ENCODE peak calls at places on chromosomes 11 and 22, in five cellular contexts. One of them, this sample, is unnamed.

GRCh38 chr11:64360403-64360980 is 1.5 kb downstream of the RPS6KA4 start:
- DNase-seq in AG08395: no peak
- DNase-seq in lower leg skin: no peak
- DNase-seq in activated T-cell treated with anti-CD3 and anti-CD28 coated beads for 1 hour: no peak
- DNase-seq in AG04449: no peak
- DNase-seq in this sample: no peak

GRCh38 chr11:2700415-2701211 is 819 bp upstream of the KCNQ1OT1 start:
- DNase-seq in lower leg skin: peak; percentile 45
- DNase-seq in AG08395: peak; percentile 49
- DNase-seq in activated T-cell treated with anti-CD3 and anti-CD28 coated beads for 1 hour: peak; percentile 7
- DNase-seq in AG04449: no peak
- DNase-seq in this sample: no peak

GRCh38 chr11:16669799-16670415 is 68.5 kb upstream of the C11orf58 start:
- DNase-seq in activated T-cell treated with anti-CD3 and anti-CD28 coated beads for 1 hour: no peak
- DNase-seq in lower leg skin: no peak
- DNase-seq in AG04449: no peak
- DNase-seq in AG08395: no peak
- DNase-seq in this sample: no peak

GRCh38 chr11:111378773-111379499 is at the start of gene POU2AF1:
- DNase-seq in AG04449: no peak
- DNase-seq in lower leg skin: peak; percentile 32
- DNase-seq in activated T-cell treated with anti-CD3 and anti-CD28 coated beads for 1 hour: peak; percentile 47
- DNase-seq in AG08395: peak; percentile 72
- DNase-seq in this sample: no peak

GRCh38 chr11:103544874-103545273 is 435.6 kb downstream of the DYNC2H1 start:
- DNase-seq in lower leg skin: no peak
- DNase-seq in activated T-cell treated with anti-CD3 and anti-CD28 coated beads for 1 hour: no peak
- DNase-seq in AG04449: no peak
- DNase-seq in AG08395: no peak
- DNase-seq in this sample: no peak

GRCh38 chr11:17019231-17019630 is 5.0 kb upstream of the PLEKHA7 start:
- DNase-seq in AG08395: no peak
- DNase-seq in lower leg skin: no peak
- DNase-seq in AG04449: no peak
- DNase-seq in activated T-cell treated with anti-CD3 and anti-CD28 coated beads for 1 hour: no peak
- DNase-seq in this sample: no peak

GRCh38 chr22:42747701-42748513 is 27.2 kb upstream of the A4GALT start:
- DNase-seq in AG08395: peak; percentile 64
- DNase-seq in AG04449: no peak
- DNase-seq in lower leg skin: no peak
- DNase-seq in activated T-cell treated with anti-CD3 and anti-CD28 coated beads for 1 hour: no peak
- DNase-seq in this sample: no peak

GRCh38 chr11:1921576-1922141 is 2.2 kb downstream of the TNNT3 start:
- DNase-seq in activated T-cell treated with anti-CD3 and anti-CD28 coated beads for 1 hour: no peak
- DNase-seq in lower leg skin: no peak
- DNase-seq in AG04449: no peak
- DNase-seq in AG08395: peak; percentile 44
- DNase-seq in this sample: no peak

GRCh38 chr11:11909727-11910126 is 68.0 kb downstream of the USP47 start:
- DNase-seq in activated T-cell treated with anti-CD3 and anti-CD28 coated beads for 1 hour: no peak
- DNase-seq in AG08395: peak; percentile 34
- DNase-seq in AG04449: peak; percentile 58
- DNase-seq in lower leg skin: no peak
- DNase-seq in this sample: no peak

GRCh38 chr22:19817561-19818263 is 37.0 kb downstream of the GNB1L start:
- DNase-seq in activated T-cell treated with anti-CD3 and anti-CD28 coated beads for 1 hour: no peak
- DNase-seq in AG08395: no peak
- DNase-seq in lower leg skin: no peak
- DNase-seq in AG04449: no peak
- DNase-seq in this sample: peak; percentile 40

GRCh38 chr11:78228467-78228866 is 39.7 kb downstream of the USP35 start:
- DNase-seq in AG08395: peak; percentile 62
- DNase-seq in activated T-cell treated with anti-CD3 and anti-CD28 coated beads for 1 hour: no peak
- DNase-seq in lower leg skin: no peak
- DNase-seq in AG04449: no peak
- DNase-seq in this sample: no peak

GRCh38 chr11:72493426-72494108 is 59.2 kb upstream of the CLPB start:
- DNase-seq in AG04449: no peak
- DNase-seq in lower leg skin: no peak
- DNase-seq in activated T-cell treated with anti-CD3 and anti-CD28 coated beads for 1 hour: no peak
- DNase-seq in AG08395: no peak
- DNase-seq in this sample: no peak

GRCh38 chr11:103887001-103887680 is 149.3 kb upstream of the DDI1 start:
- DNase-seq in lower leg skin: no peak
- DNase-seq in AG04449: no peak
- DNase-seq in AG08395: no peak
- DNase-seq in activated T-cell treated with anti-CD3 and anti-CD28 coated beads for 1 hour: no peak
- DNase-seq in this sample: no peak

GRCh38 chr11:118047749-118048148 is 29.1 kb upstream of the TMPRSS4 start:
- DNase-seq in lower leg skin: no peak
- DNase-seq in activated T-cell treated with anti-CD3 and anti-CD28 coated beads for 1 hour: no peak
- DNase-seq in AG08395: no peak
- DNase-seq in AG04449: no peak
- DNase-seq in this sample: no peak

GRCh38 chr11:68505596-68505995 is 45.0 kb downstream of the PPP6R3 start:
- DNase-seq in AG04449: peak; percentile 12
- DNase-seq in AG08395: peak; percentile 26
- DNase-seq in lower leg skin: no peak
- DNase-seq in activated T-cell treated with anti-CD3 and anti-CD28 coated beads for 1 hour: no peak
- DNase-seq in this sample: no peak

GRCh38 chr11:125481531-125481930 is 14.5 kb downstream of the FEZ1 start:
- DNase-seq in AG08395: no peak
- DNase-seq in AG04449: no peak
- DNase-seq in lower leg skin: no peak
- DNase-seq in activated T-cell treated with anti-CD3 and anti-CD28 coated beads for 1 hour: no peak
- DNase-seq in this sample: no peak

GRCh38 chr22:22021160-22021750 is 38.7 kb upstream of the TOP3B start:
- DNase-seq in AG08395: no peak
- DNase-seq in activated T-cell treated with anti-CD3 and anti-CD28 coated beads for 1 hour: no peak
- DNase-seq in AG04449: no peak
- DNase-seq in lower leg skin: no peak
- DNase-seq in this sample: no peak

GRCh38 chr11:94815705-94816344 is 47.7 kb downstream of the AMOTL1 start:
- DNase-seq in activated T-cell treated with anti-CD3 and anti-CD28 coated beads for 1 hour: no peak
- DNase-seq in AG08395: no peak
- DNase-seq in AG04449: no peak
- DNase-seq in lower leg skin: no peak
- DNase-seq in this sample: no peak

GRCh38 chr11:128892866-128893565 is 1.9 kb downstream of the KCNJ5 start:
- DNase-seq in AG08395: no peak
- DNase-seq in AG04449: no peak
- DNase-seq in activated T-cell treated with anti-CD3 and anti-CD28 coated beads for 1 hour: no peak
- DNase-seq in lower leg skin: no peak
- DNase-seq in this sample: no peak

GRCh38 chr22:44026630-44027511 is 2.8 kb downstream of the PARVB start:
- DNase-seq in lower leg skin: peak; percentile 85
- DNase-seq in activated T-cell treated with anti-CD3 and anti-CD28 coated beads for 1 hour: peak; percentile 42
- DNase-seq in AG08395: peak; percentile 88
- DNase-seq in AG04449: no peak
- DNase-seq in this sample: no peak

GRCh38 chr22:42947211-42947990 is 67.5 kb downstream of the PACSIN2 start:
- DNase-seq in AG04449: no peak
- DNase-seq in lower leg skin: no peak
- DNase-seq in AG08395: no peak
- DNase-seq in activated T-cell treated with anti-CD3 and anti-CD28 coated beads for 1 hour: no peak
- DNase-seq in this sample: no peak

GRCh38 chr11:3121416-3121815 is 43.7 kb downstream of the OSBPL5 start:
- DNase-seq in AG08395: no peak
- DNase-seq in lower leg skin: no peak
- DNase-seq in AG04449: no peak
- DNase-seq in activated T-cell treated with anti-CD3 and anti-CD28 coated beads for 1 hour: no peak
- DNase-seq in this sample: no peak

GRCh38 chr11:10041803-10042202 is 252.2 kb downstream of the SBF2 start:
- DNase-seq in lower leg skin: no peak
- DNase-seq in activated T-cell treated with anti-CD3 and anti-CD28 coated beads for 1 hour: no peak
- DNase-seq in AG04449: no peak
- DNase-seq in AG08395: no peak
- DNase-seq in this sample: no peak

GRCh38 chr11:96207459-96208449 is 135.2 kb downstream of the MAML2 start:
- DNase-seq in AG04449: no peak
- DNase-seq in AG08395: no peak
- DNase-seq in activated T-cell treated with anti-CD3 and anti-CD28 coated beads for 1 hour: no peak
- DNase-seq in lower leg skin: no peak
- DNase-seq in this sample: no peak

GRCh38 chr11:61963282-61964057 is 4.0 kb downstream of the FTH1 start:
- DNase-seq in lower leg skin: no peak
- DNase-seq in AG04449: no peak
- DNase-seq in AG08395: peak; percentile 18
- DNase-seq in activated T-cell treated with anti-CD3 and anti-CD28 coated beads for 1 hour: no peak
- DNase-seq in this sample: peak; percentile 23

GRCh38 chr11:70604221-70604620 is 205.9 kb downstream of the CTTN start:
- DNase-seq in AG04449: no peak
- DNase-seq in activated T-cell treated with anti-CD3 and anti-CD28 coated beads for 1 hour: no peak
- DNase-seq in lower leg skin: no peak
- DNase-seq in AG08395: no peak
- DNase-seq in this sample: no peak

GRCh38 chr22:21943571-21944448 is 8.8 kb downstream of the PPM1F start:
- DNase-seq in AG08395: no peak
- DNase-seq in AG04449: no peak
- DNase-seq in lower leg skin: no peak
- DNase-seq in activated T-cell treated with anti-CD3 and anti-CD28 coated beads for 1 hour: no peak
- DNase-seq in this sample: no peak

GRCh38 chr11:47514825-47515647 is 37.9 kb downstream of the CELF1 start:
- DNase-seq in AG08395: peak; percentile 66
- DNase-seq in activated T-cell treated with anti-CD3 and anti-CD28 coated beads for 1 hour: no peak
- DNase-seq in AG04449: no peak
- DNase-seq in lower leg skin: no peak
- DNase-seq in this sample: no peak

GRCh38 chr11:94675239-94675638 is 92.9 kb upstream of the AMOTL1 start:
- DNase-seq in AG08395: no peak
- DNase-seq in AG04449: no peak
- DNase-seq in lower leg skin: peak; percentile 12
- DNase-seq in activated T-cell treated with anti-CD3 and anti-CD28 coated beads for 1 hour: no peak
- DNase-seq in this sample: no peak

GRCh38 chr11:18046116-18046777 is at the start of gene TPH1:
- DNase-seq in lower leg skin: no peak
- DNase-seq in AG04449: no peak
- DNase-seq in AG08395: peak; percentile 21
- DNase-seq in activated T-cell treated with anti-CD3 and anti-CD28 coated beads for 1 hour: no peak
- DNase-seq in this sample: peak; percentile 76

GRCh38 chr11:57873196-57873911 is 111.8 kb downstream of the CTNND1 start:
- DNase-seq in activated T-cell treated with anti-CD3 and anti-CD28 coated beads for 1 hour: no peak
- DNase-seq in AG04449: no peak
- DNase-seq in AG08395: no peak
- DNase-seq in lower leg skin: no peak
- DNase-seq in this sample: no peak

GRCh38 chr11:15057352-15057751 is 16.0 kb upstream of the CALCB start:
- DNase-seq in activated T-cell treated with anti-CD3 and anti-CD28 coated beads for 1 hour: no peak
- DNase-seq in AG04449: no peak
- DNase-seq in AG08395: no peak
- DNase-seq in lower leg skin: no peak
- DNase-seq in this sample: no peak

GRCh38 chr11:101860694-101861371 is 54.0 kb upstream of the CEP126 start:
- DNase-seq in AG04449: no peak
- DNase-seq in AG08395: peak; percentile 78
- DNase-seq in activated T-cell treated with anti-CD3 and anti-CD28 coated beads for 1 hour: no peak
- DNase-seq in lower leg skin: peak; percentile 47
- DNase-seq in this sample: peak; percentile 53

This sample was measured in ecto neural progenitor cell.